ENCODE peak calls at places on chromosomes 3 and 15, in six cellular contexts. B is colonic mucosa, S is dorsolateral prefrontal cortex, U is fibroblast of pulmonary artery, R is GM13976, H is SK-N-SH. G is an unnamed sample.

GRCh38 chr3:55494976-55495375 is 7.9 kb upstream of the WNT5A start:
- DNase-seq in B (no peak), S (no peak), U (no peak), R (no peak), H (no peak), G (no peak)

GRCh38 chr15:69725957-69726356 is 273.3 kb downstream of the RPLP1 start:
- DNase-seq in B (no peak), S (no peak), U (no peak), R (no peak), H (no peak), G (no peak)

GRCh38 chr15:63503739-63504246 is 600 bp upstream of the USP3 start:
- DNase-seq in B (no peak), S (peak), U (peak), R (peak), H (peak), G (no peak)

GRCh38 chr3:108067768-108068167 is 23.1 kb downstream of the CD47 start:
- DNase-seq in B (no peak), S (no peak), U (no peak), R (no peak), H (no peak), G (no peak)

GRCh38 chr3:133821767-133822638 is 16.4 kb downstream of the SRPRB start:
- DNase-seq in B (peak), S (no peak), U (peak), R (no peak), H (no peak), G (peak)

GRCh38 chr15:42716626-42717025 is 20.3 kb downstream of the CDAN1 start:
- DNase-seq in B (no peak), S (no peak), U (no peak), R (no peak), H (no peak), G (no peak)

GRCh38 chr3:138371070-138371950 is 22.9 kb downstream of the MRAS start:
- DNase-seq in B (no peak), S (no peak), U (no peak), R (peak), H (no peak), G (no peak)

GRCh38 chr3:125257563-125257962 is 45.0 kb upstream of the SLC12A8 start:
- DNase-seq in B (no peak), S (no peak), U (no peak), R (no peak), H (no peak), G (no peak)

GRCh38 chr3:27360113-27361078 is 8.8 kb downstream of the NEK10 start:
- DNase-seq in B (peak), S (no peak), U (peak), R (no peak), H (no peak), G (no peak)

GRCh38 chr3:69322110-69322509 is 63.8 kb downstream of the FRMD4B start:
- DNase-seq in B (no peak), S (no peak), U (no peak), R (no peak), H (no peak), G (no peak)

GRCh38 chr15:58336161-58336560 is 95.6 kb upstream of the LIPC start:
- DNase-seq in B (no peak), S (no peak), U (no peak), R (no peak), H (no peak), G (no peak)

GRCh38 chr3:161567962-161568361 is 71.4 kb downstream of the OTOL1 start:
- DNase-seq in B (no peak), S (no peak), U (peak), R (no peak), H (no peak), G (peak)

GRCh38 chr3:108554913-108555571 is 34.2 kb downstream of the CIP2A start:
- DNase-seq in B (no peak), S (no peak), U (no peak), R (no peak), H (no peak), G (no peak)

GRCh38 chr3:193732391-193732790 is 139.4 kb downstream of the OPA1 start:
- DNase-seq in B (no peak), S (no peak), U (peak), R (no peak), H (no peak), G (peak)

GRCh38 chr3:193730976-193731375 is 138.0 kb downstream of the OPA1 start:
- DNase-seq in B (no peak), S (no peak), U (no peak), R (no peak), H (no peak), G (no peak)

GRCh38 chr3:193730498-193730897 is 137.5 kb downstream of the OPA1 start:
- DNase-seq in B (no peak), S (no peak), U (no peak), R (no peak), H (no peak), G (no peak)

GRCh38 chr3:193732827-193733226 is 139.8 kb downstream of the OPA1 start:
- DNase-seq in B (no peak), S (no peak), U (no peak), R (no peak), H (no peak), G (no peak)

GRCh38 chr3:193731656-193732055 is 138.6 kb downstream of the OPA1 start:
- DNase-seq in B (no peak), S (no peak), U (no peak), R (no peak), H (no peak), G (no peak)
- TF ChIP-seq CTCF in B (no peak), S (no peak), U (no peak), R (no peak), H (no peak), G (no peak)

DNA sequence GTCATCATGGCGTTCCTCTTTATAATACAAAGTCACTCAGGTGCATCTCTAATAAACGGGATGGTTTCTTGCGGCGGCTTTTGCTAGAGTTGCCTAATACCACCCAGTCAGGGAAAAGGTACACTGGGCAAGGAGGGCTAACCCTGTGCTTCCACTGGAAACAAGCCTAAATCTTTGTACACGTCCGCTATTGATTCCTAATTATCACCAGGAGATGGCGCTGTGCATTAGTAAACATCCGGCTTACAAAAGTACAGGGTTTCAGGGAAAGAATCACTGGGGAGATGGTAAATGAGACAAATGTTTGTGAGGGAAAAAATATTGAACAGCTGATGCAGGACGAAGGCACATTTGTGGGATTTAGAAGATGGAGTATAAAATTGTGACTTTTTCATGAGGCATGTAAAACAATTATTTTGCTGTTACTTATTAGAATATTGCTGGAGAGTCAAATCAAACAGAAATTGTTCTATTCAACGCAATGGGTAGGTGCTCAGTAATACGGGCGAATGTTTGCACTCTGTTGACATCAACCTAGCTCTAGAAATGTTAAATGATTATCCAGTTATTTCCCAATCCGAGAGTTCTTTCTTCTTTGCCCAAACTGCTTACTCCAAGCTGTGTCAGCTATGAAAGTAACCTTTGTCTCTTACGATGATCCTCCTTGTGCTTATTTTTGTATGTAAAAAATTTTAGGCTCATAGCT is 50.6 kb downstream of the GMNC start:
- DNase-seq in B (no peak), S (no peak), U (peak), R (peak), H (peak), G (peak)
- TF ChIP-seq CTCF in B (peak), S (peak), U (peak), R (peak), H (peak), G (peak)

GRCh38 chr3:169362261-169362660 is 301.3 kb downstream of the MECOM start:
- DNase-seq in B (peak), S (no peak), U (peak), R (no peak), H (no peak), G (no peak)

GRCh38 chr3:169367016-169367415 is 296.5 kb downstream of the MECOM start:
- DNase-seq in B (no peak), S (no peak), U (no peak), R (no peak), H (no peak), G (no peak)

GRCh38 chr3:169365993-169366915 is 297.3 kb downstream of the MECOM start:
- DNase-seq in B (no peak), S (no peak), U (no peak), R (no peak), H (no peak), G (no peak)

GRCh38 chr3:169362872-169363271 is 300.6 kb downstream of the MECOM start:
- DNase-seq in B (no peak), S (no peak), U (no peak), R (no peak), H (no peak), G (no peak)

DNA sequence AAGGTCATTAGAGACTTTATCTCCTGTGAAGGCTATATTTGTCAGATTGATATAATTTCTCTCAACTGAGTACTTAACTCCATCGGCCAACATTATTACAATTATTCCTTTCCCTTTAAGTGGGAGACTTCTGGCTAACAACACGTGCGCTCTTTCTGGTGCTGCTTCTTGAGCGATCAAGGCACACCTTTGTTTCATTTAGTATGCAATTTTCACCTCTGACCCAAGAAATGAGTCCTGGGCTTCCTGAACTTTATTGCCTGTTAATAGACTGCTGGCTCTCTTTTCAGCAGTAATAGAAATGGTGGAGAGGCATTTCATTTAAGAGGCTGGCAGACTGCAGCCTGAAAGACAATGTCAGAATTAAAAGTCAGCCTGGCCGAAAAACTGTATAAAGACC is 300.2 kb downstream of the MECOM start:
- DNase-seq in B (no peak), S (no peak), U (no peak), R (no peak), H (no peak), G (no peak)
- TF ChIP-seq CTCF in B (no peak), S (no peak), U (no peak), R (no peak), H (no peak), G (no peak)

GRCh38 chr3:143652118-143652517 is 196.2 kb downstream of the SLC9A9 start:
- DNase-seq in B (no peak), S (no peak), U (no peak), R (no peak), H (no peak), G (no peak)

GRCh38 chr3:143650120-143650519 is 198.1 kb downstream of the SLC9A9 start:
- DNase-seq in B (no peak), S (no peak), U (no peak), R (no peak), H (no peak), G (no peak)

GRCh38 chr3:143648218-143648617 is 200.1 kb downstream of the SLC9A9 start:
- DNase-seq in B (no peak), S (no peak), U (no peak), R (no peak), H (no peak), G (no peak)

GRCh38 chr3:143650827-143651226 is 197.4 kb downstream of the SLC9A9 start:
- DNase-seq in B (no peak), S (no peak), U (no peak), R (no peak), H (no peak), G (no peak)

GRCh38 chr3:143648708-143649107 is 199.6 kb downstream of the SLC9A9 start:
- DNase-seq in B (no peak), S (no peak), U (no peak), R (no peak), H (peak), G (no peak)
- TF ChIP-seq CTCF in B (no peak), S (no peak), U (peak), R (no peak), H (peak), G (peak)

DNA sequence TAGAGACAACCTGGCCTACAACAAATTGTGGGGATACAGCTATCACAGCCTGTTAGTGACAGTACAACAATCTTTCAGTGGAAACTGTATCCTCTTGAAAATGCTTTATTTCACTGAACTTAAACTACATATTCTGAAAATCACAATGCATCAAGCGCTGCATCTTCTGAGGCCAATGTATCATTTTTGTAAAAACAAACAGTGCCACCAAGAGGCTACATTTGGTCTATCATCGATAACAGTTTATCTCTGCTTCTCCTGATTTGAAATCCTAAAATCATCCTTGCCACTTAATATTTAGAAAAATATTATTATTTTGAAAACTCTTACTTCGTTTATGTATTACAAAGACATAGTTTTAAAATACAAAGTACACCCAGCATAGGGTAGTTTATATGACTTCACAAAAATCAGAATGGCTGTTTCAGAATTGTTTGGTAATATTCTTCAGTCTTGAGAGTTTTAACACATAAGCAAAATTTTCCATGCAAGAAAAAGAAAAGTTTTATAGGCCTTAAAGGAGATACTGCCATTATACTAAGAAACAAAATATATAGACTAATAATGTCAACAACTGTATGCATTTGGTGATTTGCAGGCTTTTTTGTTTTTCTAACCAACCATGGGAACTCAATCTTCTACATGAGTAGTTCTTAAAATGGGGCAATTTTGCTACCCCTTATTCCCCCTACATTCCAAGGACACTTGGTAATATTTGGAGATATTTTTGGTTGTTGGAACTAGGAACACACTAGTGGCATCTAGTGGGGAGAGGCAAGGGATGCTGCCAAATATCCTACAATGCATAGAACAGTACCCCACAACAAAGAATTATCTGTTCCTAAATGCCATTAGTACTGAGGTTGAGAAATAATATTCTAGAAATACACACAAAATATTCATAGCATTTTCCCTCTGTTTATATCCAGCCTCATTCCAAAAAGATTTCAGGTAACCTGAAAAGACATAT is 42.3 kb downstream of the WDR72 start:
- DNase-seq in B (no peak), S (no peak), U (peak), R (no peak), H (no peak), G (no peak)
- TF ChIP-seq CTCF in B (no peak), S (peak), U (peak), R (no peak), H (peak), G (no peak)

DNA sequence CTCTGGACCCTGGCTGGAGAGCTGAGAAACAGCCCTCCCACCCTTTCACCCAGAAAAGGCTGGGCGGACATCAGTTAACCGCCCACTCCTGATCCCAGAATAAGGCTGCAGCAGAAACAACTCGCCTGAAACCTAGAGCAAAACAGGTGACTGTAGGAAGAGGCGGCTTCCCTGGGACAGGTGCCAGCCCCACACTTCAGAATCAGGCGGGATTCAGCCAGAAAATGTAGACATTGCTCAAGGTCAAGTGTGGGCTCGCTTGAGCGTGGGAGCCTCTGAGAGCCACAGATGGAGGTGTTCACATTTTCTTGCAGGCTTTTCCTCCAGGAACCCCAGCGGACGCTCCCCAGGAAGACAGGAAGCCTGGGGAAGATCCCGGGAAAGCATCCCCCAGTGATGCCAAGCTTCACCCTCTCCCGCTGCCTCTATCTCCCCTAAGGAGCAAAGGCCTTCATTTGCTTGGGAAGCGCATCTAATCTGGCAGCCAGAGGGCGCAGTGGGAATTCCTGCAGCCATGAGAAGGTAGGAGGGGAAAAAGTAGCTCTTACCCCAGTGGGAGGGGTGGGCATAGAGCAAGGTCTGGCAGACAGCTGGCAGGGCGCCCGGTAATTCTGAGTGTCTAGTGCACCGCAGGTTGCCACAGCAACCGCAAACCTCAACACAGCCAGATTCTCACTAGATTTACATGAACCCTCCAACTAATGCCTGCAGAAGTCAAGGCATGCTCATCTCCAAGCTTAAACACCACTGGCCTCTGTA is 77.7 kb downstream of the OCA2 start:
- DNase-seq in B (peak), S (peak), U (peak), R (peak), H (peak), G (no peak)
- TF ChIP-seq CTCF in B (peak), S (peak), U (peak), R (no peak), H (peak), G (peak)

GRCh38 chr3:152073267-152073666 is 195.5 kb upstream of the MBNL1 start:
- DNase-seq in B (no peak), S (no peak), U (peak), R (no peak), H (peak), G (no peak)
- TF ChIP-seq CTCF in B (no peak), S (no peak), U (peak), R (no peak), H (peak), G (peak)

DNA sequence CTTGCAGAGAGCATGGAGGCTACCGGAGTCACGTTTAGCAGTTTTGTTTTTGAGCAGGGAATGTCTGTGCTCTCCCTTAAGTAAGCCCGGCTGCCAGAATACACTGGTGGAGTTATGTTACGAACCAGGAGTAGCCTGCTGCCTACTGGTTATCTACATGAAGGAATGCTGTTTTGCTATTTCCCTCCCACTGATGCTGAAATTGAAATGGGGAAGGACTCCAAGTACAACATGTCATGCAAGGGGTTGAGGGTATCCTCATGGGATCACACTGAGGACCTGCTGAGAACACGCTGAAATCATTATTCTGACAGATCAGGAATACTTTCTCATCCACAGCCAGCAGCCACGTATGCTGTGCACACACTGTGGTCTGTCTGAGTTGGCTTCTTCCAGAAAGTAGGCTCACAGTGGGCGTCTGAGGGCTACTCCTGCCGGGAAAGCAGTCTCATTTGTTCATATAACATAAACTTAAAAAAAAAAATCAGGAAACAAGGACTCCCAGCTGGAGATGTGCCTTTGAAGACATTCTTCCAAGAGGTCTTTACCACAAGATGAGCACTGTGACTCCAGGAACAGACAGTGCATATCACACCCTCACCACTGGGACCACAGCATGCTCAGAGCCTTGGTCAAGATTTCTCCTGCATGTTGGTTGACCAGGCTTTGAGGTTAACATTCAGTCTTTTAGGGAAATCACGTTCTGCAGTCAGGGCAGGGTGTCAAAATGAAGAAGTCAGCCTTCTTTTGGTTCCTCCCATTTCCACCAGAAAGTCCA is 300.4 kb upstream of the RASGRP1 start:
- DNase-seq in B (no peak), S (no peak), U (peak), R (no peak), H (no peak), G (peak)
- TF ChIP-seq CTCF in B (no peak), S (no peak), U (peak), R (no peak), H (no peak), G (peak)

DNA sequence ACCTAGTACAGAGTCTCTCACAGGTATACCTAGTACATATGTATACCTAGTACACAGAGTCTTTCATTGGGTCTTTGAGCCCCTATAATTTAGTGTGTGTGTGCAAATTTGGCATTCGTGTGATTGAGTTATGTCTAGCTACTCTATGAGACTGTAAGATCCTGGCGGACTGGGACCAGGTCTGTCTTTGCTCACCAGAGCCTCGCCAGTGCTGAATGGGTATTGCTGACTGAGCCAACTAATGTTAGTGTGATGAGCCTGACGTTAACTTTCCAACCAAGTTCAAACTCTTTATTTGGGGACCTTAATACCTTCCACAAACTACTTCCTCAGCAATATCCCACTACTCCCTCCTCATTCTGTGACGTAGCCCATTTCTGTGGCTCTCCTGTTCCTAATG is 35.6 kb downstream of the SETMAR start:
- DNase-seq in B (no peak), S (no peak), U (no peak), R (no peak), H (no peak), G (no peak)
- TF ChIP-seq CTCF in B (no peak), S (no peak), U (no peak), R (no peak), H (no peak), G (no peak)

GRCh38 chr3:143041901-143042300 is 40.5 kb downstream of the U2SURP start:
- DNase-seq in B (no peak), S (no peak), U (no peak), R (no peak), H (no peak), G (no peak)

GRCh38 chr3:143040264-143040879 is 39.0 kb downstream of the U2SURP start:
- DNase-seq in B (no peak), S (no peak), U (peak), R (no peak), H (no peak), G (no peak)

GRCh38 chr3:143036557-143036956 is 35.2 kb downstream of the U2SURP start:
- DNase-seq in B (no peak), S (no peak), U (peak), R (no peak), H (no peak), G (no peak)

GRCh38 chr3:143035466-143036214 is 34.3 kb downstream of the U2SURP start:
- DNase-seq in B (no peak), S (no peak), U (peak), R (no peak), H (no peak), G (peak)

GRCh38 chr3:143037867-143038266 is 36.5 kb downstream of the U2SURP start:
- DNase-seq in B (no peak), S (no peak), U (no peak), R (no peak), H (no peak), G (no peak)
- TF ChIP-seq CTCF in B (no peak), S (no peak), U (peak), R (no peak), H (peak), G (no peak)